ENCODE peak calls at places on chromosome 21, in seven cellular contexts. B is upper lobe of left lung, J is K562, Q is SK-N-SH, P is H1, L is sigmoid colon, M is HepG2. R is an unnamed sample.

GRCh38 chr21:26444646-26445045 is 128.4 kb downstream of the CYYR1 start:
- DNase-seq in Q (no peak), L (no peak), J (no peak), M (no peak), B (no peak), P (no peak), R (no peak)

GRCh38 chr21:36204980-36205379 is 48.4 kb downstream of the DOP1B start:
- DNase-seq in B (no peak), J (no peak), L (no peak), Q (no peak), P (no peak), M (no peak), R (no peak)

GRCh38 chr21:44706026-44706705 is 5.2 kb downstream of the TSPEAR start:
- DNase-seq in J (no peak), B (no peak), Q (peak; percentile 10), L (no peak), P (peak; percentile 56), M (no peak), R (no peak)

GRCh38 chr21:21860888-21861287 is 862.7 kb downstream of the NCAM2 start:
- DNase-seq in J (no peak), L (no peak), B (no peak), Q (no peak), M (no peak), P (no peak), R (no peak)

GRCh38 chr21:28971171-28971570 is 21.5 kb downstream of the LTN1 start:
- DNase-seq in L (no peak), J (no peak), Q (no peak), P (no peak), M (no peak), B (no peak), R (no peak)

GRCh38 chr21:45331521-45332257 is 44.0 kb upstream of the POFUT2 start:
- DNase-seq in J (no peak), L (peak; percentile 61), M (no peak), Q (peak; percentile 70), B (no peak), P (no peak), R (no peak)

GRCh38 chr21:34844924-34845238 is 176.1 kb downstream of the CLIC6 start:
- DNase-seq in L (no peak), P (no peak), J (no peak), B (no peak), M (no peak), Q (no peak), R (no peak)

GRCh38 chr21:45698493-45698947 is 55.0 kb downstream of the PCBP3 start:
- DNase-seq in B (no peak), J (no peak), P (no peak), Q (no peak), L (peak; percentile 87), M (no peak), R (no peak)

GRCh38 chr21:36820176-36821031 is 121.5 kb downstream of the SIM2 start:
- DNase-seq in L (no peak), M (no peak), Q (no peak), B (no peak), P (peak; percentile 81), J (no peak), R (no peak)

GRCh38 chr21:35438643-35439404 is 389.7 kb upstream of the RUNX1 start:
- DNase-seq in M (no peak), P (no peak), Q (no peak), J (no peak), B (no peak), L (no peak), R (no peak)

GRCh38 chr21:46065993-46066842 is 31.7 kb upstream of the COL6A2 start:
- DNase-seq in P (no peak), L (peak; percentile 66), B (no peak), J (no peak), M (no peak), Q (no peak), R (peak; percentile 79)

GRCh38 chr21:45248301-45248892 is 39.3 kb downstream of the POFUT2 start:
- DNase-seq in L (no peak), M (no peak), Q (no peak), P (peak; percentile 50), B (no peak), J (no peak), R (peak; percentile 26)

GRCh38 chr21:44793269-44794030 is 8.2 kb downstream of the UBE2G2 start:
- DNase-seq in L (no peak), B (peak; percentile 73), J (peak; percentile 87), M (peak; percentile 57), P (peak; percentile 55), Q (peak; percentile 86), R (no peak)

GRCh38 chr21:38942617-38943245 is 137.0 kb downstream of the ETS2 start:
- DNase-seq in M (no peak), L (no peak), Q (no peak), J (no peak), B (no peak), P (no peak), R (no peak)

GRCh38 chr21:37557261-37557950 is 190.8 kb downstream of the DYRK1A start:
- DNase-seq in L (no peak), J (no peak), M (peak; percentile 28), Q (no peak), B (no peak), P (no peak), R (peak; percentile 74)

GRCh38 chr21:19981938-19982337 is 1016.3 kb upstream of the NCAM2 start:
- DNase-seq in B (no peak), L (no peak), M (no peak), Q (no peak), P (no peak), J (no peak), R (no peak)

GRCh38 chr21:26098758-26099157 is 71.8 kb downstream of the APP start:
- DNase-seq in P (no peak), Q (no peak), B (no peak), J (no peak), L (no peak), M (no peak), R (no peak)

GRCh38 chr21:45055861-45056260 is 18.5 kb upstream of the ADARB1 start:
- DNase-seq in B (peak; percentile 17), J (no peak), P (no peak), M (no peak), L (no peak), Q (no peak), R (no peak)

DNA sequence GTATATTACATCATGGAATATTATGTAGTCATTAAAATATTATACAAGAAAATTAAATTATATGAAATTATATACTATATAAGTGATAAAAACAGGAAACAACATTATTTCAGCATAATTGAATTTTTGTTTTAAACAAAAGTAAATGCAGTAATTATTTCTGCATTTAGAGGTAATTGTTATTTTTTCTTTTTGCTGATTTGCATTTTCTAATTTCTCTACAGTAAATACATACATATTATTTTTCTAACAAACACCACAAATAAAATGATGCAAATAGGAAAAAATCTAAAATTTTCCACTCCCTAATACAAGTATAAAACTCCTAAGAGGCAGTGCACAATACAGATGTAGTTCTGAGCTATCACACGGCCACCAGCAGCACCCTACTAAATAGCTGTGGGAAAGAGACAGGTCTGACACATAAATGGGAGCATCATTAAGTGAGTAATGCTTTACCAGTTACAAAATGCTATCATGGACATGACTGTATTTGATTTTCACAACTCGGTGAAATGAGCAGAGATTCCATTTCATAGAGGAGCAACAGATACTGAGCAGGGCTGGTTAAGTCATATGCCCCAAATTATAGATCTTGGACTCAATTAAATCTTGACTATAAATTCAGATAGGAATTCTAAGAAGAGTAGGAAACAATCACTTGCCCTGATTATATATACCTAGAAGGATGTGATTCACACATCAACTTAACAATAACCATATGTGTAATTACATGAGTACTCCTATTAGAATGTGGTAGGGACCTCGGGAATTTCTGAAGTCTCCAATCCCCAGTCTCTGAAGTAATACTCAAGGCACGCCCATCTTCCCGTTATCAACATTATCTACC is 49.0 kb downstream of the NRIP1 start:
- DNase-seq in B (no peak), L (no peak), J (no peak), Q (no peak), M (no peak), P (no peak), R (no peak)
- TF ChIP-seq EP300 in B (no peak), L (no peak), J (no peak), Q (no peak), M (no peak), P (no peak), R (no peak)

DNA sequence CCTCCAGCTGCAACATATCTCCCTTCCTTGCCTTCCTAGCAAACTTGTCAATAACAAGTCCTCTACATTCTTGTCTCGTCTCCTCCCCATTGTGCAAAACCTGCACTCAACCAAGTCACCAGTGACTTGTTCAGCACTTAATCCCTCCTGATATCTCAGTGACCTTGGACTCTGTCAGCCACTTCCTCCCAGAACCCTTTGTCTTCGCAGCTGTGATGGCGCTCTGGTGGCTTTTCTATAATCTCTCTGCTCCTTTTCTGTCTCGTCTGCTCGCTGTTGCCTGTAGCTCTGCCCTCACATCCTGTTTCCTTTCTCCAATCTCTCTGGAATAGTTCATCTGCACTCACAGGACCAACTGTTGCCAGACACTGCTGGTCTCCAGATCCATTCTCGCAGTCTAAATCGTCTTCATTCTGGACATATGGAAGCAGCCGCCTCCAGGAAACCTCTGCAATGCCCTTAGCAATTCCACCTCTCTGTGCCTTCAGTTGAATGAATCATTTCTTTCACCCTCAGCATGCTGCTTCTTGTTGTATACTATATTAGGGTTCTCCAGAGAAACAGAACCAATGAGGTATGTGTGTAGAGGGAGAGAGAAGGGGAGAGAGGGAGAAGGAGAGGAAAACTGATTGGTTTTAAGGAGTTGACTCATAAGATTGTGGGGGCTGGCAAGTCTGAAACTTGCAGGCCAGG is 17.4 kb upstream of the IFNAR2 start:
- DNase-seq in P (no peak), J (peak; percentile 43), Q (no peak), M (no peak), L (no peak), B (no peak), R (peak; percentile 77)
- H3K36me3 ChIP-seq in P (no peaks in the 10 kb centered on the region), J (no peaks in the 10 kb centered on the region), Q (no peaks in the 10 kb centered on the region), M (no peaks in the 10 kb centered on the region), L (no peaks in the 10 kb centered on the region), B (no peaks in the 10 kb centered on the region), R (no peaks in the 10 kb centered on the region)

DNA sequence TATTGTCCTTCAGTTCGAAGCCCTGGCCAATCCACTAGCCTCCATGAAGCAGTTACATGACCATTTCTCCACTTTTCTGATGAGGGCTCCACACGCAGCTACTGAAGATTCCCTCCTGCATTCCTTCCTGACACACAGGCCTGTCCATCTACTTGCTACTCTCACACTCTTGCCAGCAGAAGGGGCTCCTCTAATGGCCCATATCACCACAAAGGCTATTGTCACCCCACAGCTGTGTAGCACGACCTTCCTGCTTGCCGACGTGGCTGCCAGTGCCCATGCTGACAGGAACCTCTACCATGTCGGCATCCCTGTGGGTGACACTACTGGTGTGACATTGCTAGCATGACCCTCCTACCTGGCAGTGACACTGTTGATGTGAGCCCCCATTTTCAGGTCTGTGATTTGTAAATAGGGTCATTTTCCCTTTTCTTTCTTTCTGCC is 1528.6 kb upstream of the TPTE start:
- DNase-seq in B (no peak), J (peak; percentile 42), M (peak; percentile 95), P (no peak), Q (no peak), L (peak; percentile 65), R (peak; percentile 96)
- H3K9me3 ChIP-seq in B (peaks cover 5% of the 10 kb centered on the region), J (no peaks in the 10 kb centered on the region), M (peaks cover 85% of the 10 kb centered on the region), P (peaks cover 83% of the 10 kb centered on the region), Q (no peaks in the 10 kb centered on the region), L (no peaks in the 10 kb centered on the region), R (no peaks in the 10 kb centered on the region)

GRCh38 chr21:43025636-43026180 is 49.9 kb downstream of the CBS start:
- DNase-seq in M (peak; percentile 52), B (no peak), Q (no peak), P (no peak), J (no peak), L (no peak), R (no peak)
- TF ChIP-seq EP300 in M (no peak), B (no peak), Q (no peak), P (no peak), J (no peak), L (no peak), R (no peak)